ENCODE peak calls at places on chromosomes 3 and 15, in seven cellular contexts. C, I, Y, T, W, F and B are unnamed samples.

GRCh38 chr15:70199124-70199482 is 101.4 kb upstream of the TLE3 start:
- DNase-seq in Y (no peak), W (no peak), C (no peak), T (no peak), F (no peak), I (no peak), B (no peak)

GRCh38 chr15:74781673-74782595 is at the start of gene CSK:
- DNase-seq in T (peak), C (peak), Y (peak), W (peak), I (peak), F (no peak), B (peak)

GRCh38 chr15:32029862-32030781 is at the start of gene CHRNA7:
- DNase-seq in Y (peak), T (no peak), F (no peak), W (peak), I (peak), C (peak), B (peak)

GRCh38 chr3:196501316-196502064 is 2.1 kb downstream of the RNF168 start:
- DNase-seq in C (peak), F (no peak), W (no peak), T (no peak), Y (no peak), I (no peak), B (peak)

GRCh38 chr3:194249323-194250103 is 101.6 kb downstream of the CPN2 start:
- DNase-seq in F (no peak), W (no peak), T (no peak), Y (no peak), I (no peak), C (no peak), B (no peak)

GRCh38 chr3:33883538-33884203 is 85.2 kb downstream of the PDCD6IP start:
- DNase-seq in C (peak), T (peak), I (no peak), W (no peak), F (no peak), Y (peak), B (peak)

GRCh38 chr3:27025718-27026117 is 343.5 kb downstream of the NEK10 start:
- DNase-seq in F (no peak), W (no peak), Y (no peak), I (peak), C (no peak), T (no peak), B (no peak)

GRCh38 chr3:13474021-13474420 is 6.1 kb upstream of the HDAC11 start:
- DNase-seq in I (no peak), T (no peak), W (no peak), C (no peak), F (no peak), Y (no peak), B (no peak)

GRCh38 chr3:64129581-64129980 is 95.7 kb downstream of the PRICKLE2 start:
- DNase-seq in C (no peak), Y (no peak), F (no peak), T (no peak), W (no peak), I (no peak), B (no peak)

GRCh38 chr3:99929409-99930139 is 111.9 kb downstream of the CMSS1 start:
- DNase-seq in W (peak), C (peak), I (no peak), F (no peak), Y (peak), T (no peak), B (peak)

GRCh38 chr3:142724682-142725351 is 983 bp downstream of the TRPC1 start:
- DNase-seq in F (no peak), Y (peak), W (peak), I (peak), C (peak), T (peak), B (peak)

GRCh38 chr3:156256945-156257344 is 136.6 kb downstream of the KCNAB1 start:
- DNase-seq in F (no peak), W (no peak), C (no peak), I (no peak), Y (no peak), T (no peak), B (no peak)

GRCh38 chr15:51759557-51760070 is 8.2 kb downstream of the TMOD2 start:
- DNase-seq in I (no peak), F (no peak), Y (peak), C (peak), T (no peak), W (peak), B (peak)

GRCh38 chr3:10248984-10249748 is 907 bp downstream of the TATDN2 start:
- DNase-seq in W (peak), F (no peak), C (peak), I (no peak), Y (peak), T (peak), B (peak)

GRCh38 chr3:143533391-143533790 is 314.9 kb downstream of the SLC9A9 start:
- DNase-seq in T (no peak), F (no peak), I (no peak), C (no peak), W (no peak), Y (no peak), B (no peak)

GRCh38 chr3:114320251-114320650 is 26.4 kb downstream of the TIGIT start:
- DNase-seq in W (no peak), F (no peak), T (no peak), C (peak), Y (no peak), I (no peak), B (no peak)

GRCh38 chr3:137165117-137165806 is 207.5 kb downstream of the IL20RB start:
- DNase-seq in C (peak), I (no peak), T (no peak), W (no peak), F (no peak), Y (peak), B (no peak)

GRCh38 chr15:85397926-85398325 is 17.5 kb downstream of the AKAP13 start:
- DNase-seq in I (no peak), W (no peak), F (no peak), C (no peak), T (no peak), Y (no peak), B (no peak)

GRCh38 chr15:91307561-91307960 is 207.5 kb downstream of the SV2B start:
- DNase-seq in C (no peak), T (no peak), F (no peak), I (no peak), W (no peak), Y (no peak), B (no peak)

GRCh38 chr15:38260077-38260476 is 7.4 kb downstream of the SPRED1 start:
- DNase-seq in W (no peak), T (no peak), C (peak), Y (peak), F (no peak), I (no peak), B (peak)

GRCh38 chr3:19147905-19148767 is at the start of gene KCNH8:
- DNase-seq in Y (no peak), F (no peak), C (no peak), W (peak), I (peak), T (no peak), B (no peak)

GRCh38 chr3:171936231-171936841 is 93.2 kb downstream of the TMEM212 start:
- DNase-seq in I (no peak), C (peak), Y (peak), W (no peak), F (no peak), T (no peak), B (peak)

GRCh38 chr3:105354429-105354828 is 12.3 kb upstream of the ALCAM start:
- DNase-seq in T (no peak), W (no peak), F (no peak), Y (no peak), I (no peak), C (peak), B (peak)

GRCh38 chr15:66424963-66425612 is 38.4 kb downstream of the MAP2K1 start:
- DNase-seq in W (no peak), C (no peak), I (no peak), F (no peak), Y (no peak), T (no peak), B (no peak)

GRCh38 chr15:64635486-64635815 is 139.9 kb downstream of the RBPMS2 start:
- DNase-seq in T (no peak), I (peak), F (no peak), C (peak), Y (peak), W (peak), B (peak)

GRCh38 chr3:182787302-182788036 is 5.8 kb upstream of the ATP11B start:
- DNase-seq in F (no peak), C (no peak), I (no peak), W (no peak), T (no peak), Y (no peak), B (peak)

GRCh38 chr3:31204026-31204795 is 309.8 kb upstream of the GADL1 start:
- DNase-seq in W (no peak), Y (no peak), T (no peak), I (no peak), C (no peak), F (no peak), B (no peak)

GRCh38 chr3:72892081-72892763 is 4.4 kb downstream of the GXYLT2 start:
- DNase-seq in C (peak), I (peak), T (no peak), Y (peak), W (peak), F (no peak), B (peak)

GRCh38 chr15:61025283-61025682 is 203.8 kb downstream of the RORA start:
- DNase-seq in W (no peak), T (no peak), F (no peak), I (no peak), Y (peak), C (peak), B (no peak)

GRCh38 chr15:79184465-79184892 is 93.9 kb upstream of the RASGRF1 start:
- DNase-seq in I (peak), T (peak), F (peak), Y (peak), W (peak), C (peak), B (peak)

GRCh38 chr3:128482857-128483656 is 9.9 kb downstream of the GATA2 start:
- DNase-seq in C (peak), Y (peak), F (no peak), I (no peak), W (no peak), T (no peak), B (peak)

GRCh38 chr3:126341755-126342150 is 15.5 kb downstream of the KLF15 start:
- DNase-seq in T (no peak), F (no peak), Y (no peak), W (no peak), C (no peak), I (no peak), B (no peak)

GRCh38 chr15:58203537-58203936 is 65.4 kb downstream of the AQP9 start:
- DNase-seq in F (no peak), W (no peak), T (no peak), I (no peak), C (peak), Y (peak), B (peak)

GRCh38 chr3:8441969-8442559 is 59.6 kb upstream of the LMCD1 start:
- DNase-seq in I (peak), W (peak), T (no peak), C (peak), F (no peak), Y (peak), B (peak)

GRCh38 chr3:127961963-127962362 is 46.9 kb downstream of the KBTBD12 start:
- DNase-seq in W (no peak), T (no peak), C (peak), Y (no peak), F (no peak), I (no peak), B (peak)

GRCh38 chr3:69941037-69941436 is 58.5 kb upstream of the SAMMSON start:
- DNase-seq in T (no peak), I (no peak), C (no peak), W (no peak), Y (no peak), F (no peak), B (peak)

GRCh38 chr15:99427668-99428361 is 138.0 kb upstream of the MEF2A start:
- DNase-seq in F (no peak), C (no peak), W (no peak), I (no peak), T (no peak), Y (no peak), B (no peak)

GRCh38 chr3:32848215-32848614 is 30.4 kb downstream of the TRIM71 start:
- DNase-seq in C (no peak), T (no peak), Y (no peak), I (no peak), W (no peak), F (no peak), B (no peak)

GRCh38 chr15:60583194-60583593 is 104.3 kb upstream of the ICE2 start:
- DNase-seq in Y (no peak), W (no peak), I (no peak), C (no peak), T (no peak), F (no peak), B (no peak)

GRCh38 chr15:88834211-88834812 is 31.1 kb downstream of the ACAN start:
- DNase-seq in W (peak), F (peak), T (no peak), I (no peak), Y (peak), C (peak), B (peak)